ENCODE peak calls at places on chromosomes 5 and 9, in nine cellular contexts. Y, B, P, M, U, J, Z, R and N are unnamed samples.

GRCh38 chr9:101354143-101354764 is 30.6 kb downstream of the BAAT start:
- DNase-seq in B (no peak), J (no peak), Z (no peak), R (no peak), Y (no peak), U (no peak), M (no peak), P (no peak), N (no peak)

GRCh38 chr5:158532739-158533138 is 567.0 kb downstream of the EBF1 start:
- DNase-seq in J (no peak), R (no peak), Z (no peak), B (no peak), P (no peak), M (no peak), Y (no peak), U (no peak), N (no peak)

GRCh38 chr9:23887781-23888180 is 61.7 kb upstream of the ELAVL2 start:
- DNase-seq in Z (no peak), U (no peak), R (no peak), M (no peak), J (no peak), Y (no peak), P (no peak), B (no peak), N (no peak)

GRCh38 chr9:96158909-96159575 is 142.9 kb downstream of the HSD17B3 start:
- DNase-seq in B (no peak), R (no peak), J (no peak), U (no peak), P (peak; percentile 21), Z (no peak), M (peak; percentile 22), Y (peak; percentile 70), N (no peak)

GRCh38 chr5:58015175-58015574 is 444.7 kb downstream of the PLK2 start:
- DNase-seq in B (no peak), R (no peak), U (no peak), Z (no peak), Y (no peak), M (no peak), J (no peak), P (no peak), N (no peak)

GRCh38 chr5:32450952-32451351 is 6.4 kb upstream of the ZFR start:
- DNase-seq in Z (no peak), Y (no peak), J (no peak), B (no peak), P (no peak), M (no peak), U (no peak), R (no peak), N (no peak)

GRCh38 chr5:98458004-98458403 is 315.5 kb upstream of the RGMB start:
- DNase-seq in B (peak; percentile 43), R (no peak), P (peak; percentile 66), Y (peak; percentile 97), Z (peak; percentile 76), J (no peak), M (peak; percentile 65), U (no peak), N (peak; percentile 36)

GRCh38 chr9:78713746-78714405 is 417.0 kb downstream of the PSAT1 start:
- DNase-seq in J (no peak), M (peak; percentile 63), U (no peak), P (peak; percentile 83), Z (peak; percentile 41), R (no peak), B (peak; percentile 17), Y (peak; percentile 18), N (peak; percentile 74)

GRCh38 chr9:118305371-118305770 is 601.2 kb downstream of the TLR4 start:
- DNase-seq in Z (no peak), P (no peak), J (no peak), M (no peak), B (no peak), U (no peak), R (no peak), Y (no peak), N (no peak)

GRCh38 chr9:107348836-107349235 is 65.8 kb downstream of the RAD23B start:
- DNase-seq in Z (no peak), Y (no peak), P (no peak), R (no peak), J (no peak), B (no peak), M (no peak), U (no peak), N (no peak)

GRCh38 chr5:172766287-172767104 is 4.5 kb downstream of the DUSP1 start:
- DNase-seq in M (peak; percentile 89), R (peak; percentile 82), B (peak; percentile 92), P (peak; percentile 84), U (no peak), Z (peak; percentile 90), J (peak; percentile 77), Y (peak; percentile 95), N (peak; percentile 87)

DNA sequence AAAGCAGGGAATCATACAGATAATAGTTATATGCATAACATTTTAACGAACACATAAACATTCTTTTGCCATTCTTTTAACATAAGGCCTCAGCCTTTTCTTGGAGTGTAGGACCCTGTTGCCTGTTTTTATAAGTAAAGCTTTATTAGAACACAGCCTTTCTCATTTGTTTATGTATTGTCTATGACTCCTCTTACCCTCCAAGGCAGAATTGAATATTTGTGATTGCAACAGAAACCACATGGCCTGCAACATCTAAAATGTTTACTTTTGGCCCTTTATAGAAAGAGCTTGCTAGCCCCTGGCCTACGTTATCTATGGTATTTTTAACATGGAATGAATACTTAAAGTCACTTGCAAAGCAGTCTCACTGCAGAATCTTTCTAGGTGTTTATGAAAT is 2.6 kb downstream of the SLC31A1 start:
- DNase-seq in J (no peak), P (peak; percentile 36), Z (peak; percentile 47), M (peak; percentile 63), Y (peak; percentile 67), B (peak; percentile 56), U (no peak), R (no peak), N (no peak)
- H3K4me3 ChIP-seq in J (no peak overlapping the region), P (no peak overlapping the region), Z (no peak overlapping the region), M (no peak overlapping the region), Y (no peak overlapping the region), B (no peak overlapping the region), U (no peak overlapping the region), R (no peak overlapping the region), N (no peak overlapping the region)

DNA sequence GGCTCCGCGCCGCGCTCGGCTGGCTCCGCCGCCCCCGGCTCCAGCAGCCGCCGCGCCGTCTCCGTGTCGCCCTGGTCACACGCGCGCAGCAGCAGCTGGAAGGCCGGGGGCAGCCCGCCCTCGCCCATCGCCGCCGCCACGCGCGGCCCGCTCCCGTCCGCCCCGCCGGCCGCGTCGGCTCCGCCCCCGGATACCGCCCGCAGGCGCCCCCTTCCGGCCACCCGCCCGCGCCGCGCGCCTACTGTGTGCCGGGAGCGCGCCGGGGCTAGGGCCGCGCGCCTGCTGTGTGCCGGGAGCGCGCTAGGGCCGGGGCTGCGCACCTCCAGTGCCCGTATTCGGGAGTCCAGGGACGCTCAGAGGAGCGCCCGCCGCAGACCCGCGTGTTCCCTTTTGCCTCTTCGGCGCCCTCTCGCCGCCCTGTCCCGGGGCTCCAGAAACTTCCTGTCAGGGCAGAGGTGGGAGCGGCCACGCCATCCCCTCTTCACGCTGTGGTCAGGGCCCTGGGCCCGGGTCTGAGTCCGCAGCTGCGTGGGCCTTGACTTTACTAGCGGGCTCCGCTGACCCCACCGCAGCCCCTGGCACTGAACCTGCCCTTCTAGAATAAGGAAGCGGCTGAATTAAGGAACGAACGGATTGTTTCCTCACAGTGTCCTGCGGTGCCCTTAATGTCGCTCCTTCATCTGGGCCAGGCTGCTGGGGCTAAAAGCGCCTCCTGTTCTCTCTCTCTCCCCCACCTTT is at the start of gene ANKS6:
- DNase-seq in M (peak; percentile 93), B (peak; percentile 72), R (no peak), U (peak; percentile 95), Z (no peak), Y (peak; percentile 65), J (peak; percentile 62), P (peak; percentile 67), N (no peak)
- TF ChIP-seq CTCF in M (peak; percentile 12), B (peak; percentile 3), R (no peak), U (no peak), Z (peak; percentile 57), Y (no peak), J (peak; percentile 18), P (peak; percentile 11), N (peak; percentile 32)

GRCh38 chr5:65391591-65391990 is 90.1 kb downstream of the ADAMTS6 start:
- DNase-seq in U (peak; percentile 16), B (peak; percentile 58), Z (no peak), P (peak; percentile 67), R (no peak), Y (peak; percentile 53), M (peak; percentile 56), J (no peak), N (no peak)

GRCh38 chr5:65395526-65396155 is 86.1 kb downstream of the ADAMTS6 start:
- DNase-seq in U (no peak), Y (peak; percentile 49), J (no peak), P (peak; percentile 45), Z (no peak), M (peak; percentile 44), R (no peak), B (peak; percentile 56), N (no peak)

GRCh38 chr5:65390208-65390607 is 91.5 kb downstream of the ADAMTS6 start:
- DNase-seq in U (no peak), B (no peak), P (no peak), R (no peak), Y (no peak), Z (no peak), J (no peak), M (no peak), N (no peak)

DNA sequence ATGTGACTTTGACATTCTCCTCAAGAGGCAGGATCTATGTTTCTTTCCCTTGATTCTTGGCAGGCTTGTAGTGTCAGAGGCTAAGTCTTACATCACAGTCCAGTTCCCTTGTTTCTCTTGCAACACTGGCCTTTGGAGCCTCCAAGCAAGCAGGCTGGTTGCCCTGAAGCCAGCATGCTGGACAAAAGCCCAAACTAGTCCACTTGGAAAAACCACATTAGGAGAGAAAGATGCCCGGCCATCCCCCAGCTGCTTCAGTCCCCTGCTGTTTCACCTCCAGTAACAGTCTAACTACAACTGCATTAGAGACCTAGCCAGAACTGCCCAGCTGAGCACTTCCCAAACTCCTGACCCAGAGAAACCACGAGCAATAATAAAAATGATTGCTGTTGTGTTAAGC is 87.6 kb downstream of the ADAMTS6 start:
- DNase-seq in M (peak; percentile 93), J (no peak), R (no peak), Z (peak; percentile 89), Y (peak; percentile 95), P (peak; percentile 99), B (peak; percentile 97), U (peak; percentile 27), N (peak; percentile 95)
- H3K4me3 ChIP-seq in M (no peak overlapping the region), J (no peak overlapping the region), R (no peak overlapping the region), Z (no peak overlapping the region), Y (no peak overlapping the region), P (no peak overlapping the region), B (no peak overlapping the region), U (no peak overlapping the region), N (no peak overlapping the region)

DNA sequence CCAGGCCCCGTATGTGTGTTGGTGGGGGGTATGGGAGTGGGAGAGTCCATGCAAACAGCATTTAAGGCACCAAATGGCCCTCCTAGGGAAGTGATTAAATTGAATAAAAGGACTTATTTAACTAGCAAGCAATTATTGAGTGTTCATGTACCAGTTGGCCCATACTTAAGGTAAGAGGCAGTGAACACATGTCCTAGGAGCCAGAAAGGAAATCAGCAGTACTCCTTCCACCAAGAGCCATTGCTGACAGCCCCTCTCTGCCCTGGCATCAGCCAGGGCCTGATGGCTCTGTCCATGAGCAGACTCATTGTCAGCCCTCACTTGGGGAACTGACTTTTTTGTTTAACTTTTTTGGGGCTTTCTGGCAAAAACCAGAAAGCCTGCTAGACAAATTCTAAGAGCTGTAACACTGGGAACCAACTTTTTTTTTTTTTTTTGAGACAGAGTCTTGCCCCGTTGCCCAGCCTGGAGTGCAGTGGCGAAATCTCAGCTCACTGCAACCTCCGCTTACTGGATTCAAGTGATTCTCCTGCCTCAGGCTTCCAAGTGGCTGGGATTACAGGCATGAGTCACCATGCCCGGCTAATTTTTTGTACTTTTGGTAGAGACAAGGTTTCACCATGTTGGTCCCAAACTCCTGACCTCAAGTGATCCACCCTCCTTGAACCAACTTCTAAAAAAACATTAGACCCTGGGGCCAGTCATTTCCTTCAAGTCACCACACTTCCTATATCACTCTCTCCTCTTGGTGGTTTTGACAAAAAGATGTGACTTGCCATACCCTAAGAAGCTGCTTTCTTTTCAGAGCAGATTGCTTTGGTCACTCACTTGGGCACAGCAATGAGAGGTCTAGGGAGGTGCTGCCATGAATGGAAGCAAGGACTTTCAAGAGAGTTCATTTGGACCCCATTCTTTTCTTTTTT is 10.7 kb upstream of the SHROOM1 start:
- DNase-seq in Y (peak; percentile 56), Z (no peak), R (no peak), P (peak; percentile 27), B (peak; percentile 42), J (no peak), U (no peak), M (peak; percentile 69), N (no peak)
- TF ChIP-seq CTCF in Y (no peak), Z (no peak), R (no peak), P (no peak), B (no peak), J (no peak), U (no peak), M (no peak), N (no peak)